ENCODE peak calls at places on chromosomes 16 and 17, in seven cellular contexts. S is body of pancreas; W is pancreas; M is CD8-positive, alpha-beta memory T cell; N is foreskin fibroblast; Z is cardiac fibroblast; H is lower leg skin. D is an unnamed sample.

GRCh38 chr17:38750312-38751121 is 2.0 kb upstream of the PSMB3 start:
- DNase-seq in S (no peak), W (peak; percentile 56), M (no peak), N (no peak), Z (no peak), H (no peak), D (no peak)

GRCh38 chr17:82031885-82032627 is 578 bp downstream of the RAC3 start:
- DNase-seq in S (peak; percentile 60), W (no peak), M (no peak), N (no peak), Z (no peak), H (no peak), D (no peak)

GRCh38 chr17:82012482-82013295 is 10.0 kb downstream of the CENPX start:
- DNase-seq in S (no peak), W (no peak), M (no peak), N (no peak), Z (no peak), H (no peak), D (no peak)

GRCh38 chr17:78583091-78583490 is 5.9 kb upstream of the DNAH17 start:
- DNase-seq in S (no peak), W (no peak), M (no peak), N (no peak), Z (peak; percentile 22), H (no peak), D (no peak)

GRCh38 chr16:18789850-18790706 is at the start of gene RPS15A:
- DNase-seq in S (peak; percentile 98), W (peak; percentile 96), M (peak; percentile 90), N (peak; percentile 96), Z (peak; percentile 99), H (peak; percentile 98), D (peak; percentile 96)

GRCh38 chr17:81322271-81323082 is 27.4 kb upstream of the SLC38A10 start:
- DNase-seq in S (peak; percentile 34), W (peak; percentile 73), M (peak; percentile 21), N (no peak), Z (peak; percentile 27), H (no peak), D (no peak)

GRCh38 chr16:46972429-46972970 is 974 bp downstream of the DNAJA2 start:
- DNase-seq in S (no peak), W (no peak), M (no peak), N (no peak), Z (peak; percentile 35), H (no peak), D (no peak)

GRCh38 chr16:10964039-10964890 is 19.9 kb downstream of the CLEC16A start:
- DNase-seq in S (peak; percentile 83), W (peak; percentile 89), M (peak; percentile 76), N (peak; percentile 79), Z (peak; percentile 83), H (peak; percentile 96), D (no peak)

GRCh38 chr17:2377659-2378058 is 23.2 kb downstream of the MNT start:
- DNase-seq in S (no peak), W (no peak), M (no peak), N (no peak), Z (no peak), H (no peak), D (no peak)

DNA sequence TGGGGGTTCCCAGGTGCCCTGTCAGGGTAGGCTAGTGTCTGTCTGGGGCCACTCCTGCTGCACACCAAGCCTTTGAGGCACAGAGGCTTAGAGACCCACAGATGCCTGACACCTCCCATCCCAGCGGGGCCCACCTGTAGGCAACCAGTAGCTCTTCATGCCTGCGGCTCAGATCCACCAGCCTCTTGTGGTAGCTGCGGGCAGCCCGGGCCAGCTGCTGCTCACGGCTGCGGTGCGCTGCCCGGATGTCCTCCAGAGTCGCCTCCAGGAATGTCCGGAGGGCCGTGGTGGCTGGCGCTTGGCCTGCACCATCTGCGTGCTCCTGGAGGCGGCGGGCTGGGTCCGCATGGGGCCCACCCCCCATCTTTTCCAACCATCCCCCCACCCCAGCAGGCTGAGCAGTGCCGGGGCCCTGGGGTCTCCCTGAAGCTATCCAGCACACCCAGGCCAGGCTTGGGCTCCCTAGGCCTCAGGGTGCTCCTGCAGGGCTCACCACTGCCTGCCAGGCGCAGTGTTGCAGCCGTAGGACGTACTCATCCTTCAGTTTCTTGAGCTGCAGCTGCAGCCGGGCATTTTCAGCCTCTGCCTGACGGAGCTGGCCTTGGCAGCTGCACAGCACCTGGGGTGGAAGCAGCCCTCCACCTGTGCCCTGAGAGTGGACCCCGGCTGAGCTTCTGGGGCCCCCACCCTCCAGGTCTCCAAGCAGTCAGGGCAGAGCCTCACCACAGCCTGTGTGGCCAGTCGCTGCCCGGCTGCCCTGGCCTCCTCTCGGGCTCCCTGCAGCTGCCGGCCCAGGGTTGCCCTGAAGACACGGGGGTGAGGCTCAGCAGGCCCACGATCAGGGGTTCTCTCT is 1.8 kb downstream of the CCDC78 start:
- DNase-seq in S (no peak), W (peak; percentile 78), M (no peak), N (no peak), Z (no peak), H (no peak), D (no peak)
- H3K4me3 ChIP-seq in S (no peak overlapping the region), W (no peak overlapping the region), M (no peak overlapping the region), N (no peak overlapping the region), Z (no peak overlapping the region), H (no peak overlapping the region), D (no peak overlapping the region)

GRCh38 chr17:75088902-75089417 is 1.2 kb downstream of the SLC16A5 start:
- DNase-seq in S (no peak), W (no peak), M (no peak), N (no peak), Z (peak; percentile 51), H (no peak), D (no peak)

GRCh38 chr17:75087558-75088453 is at the start of gene SLC16A5:
- DNase-seq in S (peak; percentile 83), W (no peak), M (peak; percentile 16), N (peak; percentile 88), Z (peak; percentile 61), H (peak; percentile 98), D (no peak)

GRCh38 chr17:75088465-75088895 is 726 bp downstream of the SLC16A5 start:
- DNase-seq in S (no peak), W (no peak), M (no peak), N (no peak), Z (no peak), H (no peak), D (no peak)

GRCh38 chr17:75086496-75087181 is 1.1 kb upstream of the SLC16A5 start:
- DNase-seq in S (no peak), W (no peak), M (no peak), N (no peak), Z (no peak), H (no peak), D (no peak)

GRCh38 chr17:75087182-75087557 is 584 bp upstream of the SLC16A5 start:
- DNase-seq in S (no peak), W (no peak), M (no peak), N (no peak), Z (no peak), H (no peak), D (no peak)
- H3K4me3 ChIP-seq in S (no peak overlapping the region), W (peak overlapping the region; percentile 35), M (peak overlapping the region; percentile 59), N (peak overlapping the region; percentile 64), Z (peak overlapping the region; percentile 51), H (peak overlapping the region; percentile 56), D (peak overlapping the region; percentile 62)

GRCh38 chr17:15263680-15264079 is 1.4 kb downstream of the PMP22 start:
- DNase-seq in S (no peak), W (no peak), M (no peak), N (no peak), Z (peak; percentile 13), H (no peak), D (no peak)

GRCh38 chr17:15266325-15266950 is 1.3 kb upstream of the PMP22 start:
- DNase-seq in S (no peak), W (no peak), M (no peak), N (no peak), Z (no peak), H (no peak), D (no peak)

GRCh38 chr17:15263206-15263579 is 1.9 kb downstream of the PMP22 start:
- DNase-seq in S (peak; percentile 61), W (peak; percentile 71), M (no peak), N (peak; percentile 77), Z (peak; percentile 77), H (peak; percentile 98), D (no peak)

GRCh38 chr17:15265131-15265530 is at the start of gene PMP22:
- DNase-seq in S (peak; percentile 26), W (no peak), M (no peak), N (no peak), Z (no peak), H (no peak), D (no peak)

DNA sequence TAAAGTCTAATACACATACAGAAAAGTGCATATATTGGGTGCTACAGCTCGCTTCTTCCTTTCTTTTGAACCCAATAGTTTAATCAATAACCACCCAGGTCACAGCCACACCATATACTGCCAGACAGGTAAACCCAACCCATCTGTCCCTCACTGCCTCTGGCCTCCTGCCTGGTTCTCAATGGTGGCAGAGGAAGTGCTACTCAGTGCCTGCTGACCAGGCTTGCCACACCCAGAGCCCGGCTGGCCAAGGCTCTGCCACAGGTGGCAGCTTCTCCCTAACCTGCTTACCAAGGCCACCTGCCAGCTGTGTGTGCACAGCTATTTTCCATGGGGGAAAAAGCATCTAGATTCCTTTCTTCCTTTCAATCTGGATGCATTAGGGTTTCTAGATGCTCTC is 584 bp downstream of the PMP22 start:
- DNase-seq in S (peak; percentile 93), W (peak; percentile 96), M (no peak), N (no peak), Z (no peak), H (no peak), D (no peak)
- H3K4me3 ChIP-seq in S (no peak overlapping the region), W (no peak overlapping the region), M (no peak overlapping the region), N (peak overlapping the region; percentile 99), Z (no peak overlapping the region), H (peak overlapping the region; percentile 1), D (no peak overlapping the region)

DNA sequence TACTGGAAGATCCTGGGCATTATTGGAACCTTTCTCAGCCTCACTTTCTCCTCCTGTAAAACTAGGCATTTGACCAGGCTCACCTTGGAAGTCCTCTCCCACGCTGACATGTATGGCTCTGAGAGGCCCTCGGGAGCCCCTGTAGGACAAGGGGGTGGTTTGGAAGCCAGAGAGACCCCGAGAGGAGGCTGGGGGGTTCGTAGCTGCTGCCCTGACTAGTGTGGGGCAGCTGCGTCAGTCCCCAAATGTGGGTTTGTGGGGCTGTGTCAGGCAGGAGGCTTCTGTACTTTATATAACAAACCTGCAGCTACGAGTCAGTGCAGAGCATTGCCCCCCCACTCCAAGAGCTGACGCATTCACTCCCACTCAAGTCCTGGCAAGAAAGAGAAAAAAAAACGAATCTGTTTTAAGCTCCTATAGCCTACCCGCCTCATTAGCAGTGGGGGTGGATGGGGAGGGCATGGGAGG is 1.8 kb downstream of the CX3CL1 start:
- DNase-seq in S (peak; percentile 27), W (no peak), M (no peak), N (no peak), Z (peak; percentile 16), H (no peak), D (no peak)
- H3K4me3 ChIP-seq in S (no peak overlapping the region), W (peak overlapping the region; percentile 13), M (no peak overlapping the region), N (no peak overlapping the region), Z (no peak overlapping the region), H (no peak overlapping the region), D (no peak overlapping the region)